ENCODE peak calls at places on chromosome 2, in nine cellular contexts. One of them, this sample, is unnamed.

GRCh38 chr2:152465541-152465940 is 130.6 kb downstream of the FMNL2 start:
- DNase-seq in H9: no peak
- DNase-seq in prostate gland: no peak
- DNase-seq in transverse colon: no peak
- DNase-seq in A549: no peak
- DNase-seq in PC-9: no peak
- DNase-seq in thyroid gland: peak; percentile 28
- DNase-seq in tibial artery: no peak
- DNase-seq in endothelial cell of umbilical vein: no peak
- DNase-seq in this sample: no peak

GRCh38 chr2:109427661-109428091 is 186.1 kb downstream of the SEPTIN10 start:
- DNase-seq in H9: no peak
- DNase-seq in prostate gland: no peak
- DNase-seq in transverse colon: no peak
- DNase-seq in A549: no peak
- DNase-seq in PC-9: no peak
- DNase-seq in thyroid gland: no peak
- DNase-seq in tibial artery: no peak
- DNase-seq in endothelial cell of umbilical vein: no peak
- DNase-seq in this sample: peak; percentile 22

GRCh38 chr2:236679906-236680305 is 110.3 kb downstream of the ACKR3 start:
- DNase-seq in H9: no peak
- DNase-seq in prostate gland: peak; percentile 84
- DNase-seq in transverse colon: no peak
- DNase-seq in A549: no peak
- DNase-seq in PC-9: no peak
- DNase-seq in thyroid gland: no peak
- DNase-seq in tibial artery: no peak
- DNase-seq in endothelial cell of umbilical vein: no peak
- DNase-seq in this sample: no peak

GRCh38 chr2:63692002-63692606 is 103.3 kb downstream of the MDH1 start:
- DNase-seq in H9: no peak
- DNase-seq in prostate gland: peak; percentile 12
- DNase-seq in transverse colon: no peak
- DNase-seq in A549: peak; percentile 43
- DNase-seq in PC-9: peak; percentile 8
- DNase-seq in thyroid gland: no peak
- DNase-seq in tibial artery: no peak
- DNase-seq in endothelial cell of umbilical vein: peak; percentile 78
- DNase-seq in this sample: no peak

GRCh38 chr2:67782443-67782842 is 280.4 kb downstream of the C1D start:
- DNase-seq in H9: no peak
- DNase-seq in prostate gland: no peak
- DNase-seq in transverse colon: no peak
- DNase-seq in A549: no peak
- DNase-seq in PC-9: no peak
- DNase-seq in thyroid gland: no peak
- DNase-seq in tibial artery: no peak
- DNase-seq in endothelial cell of umbilical vein: no peak
- DNase-seq in this sample: peak; percentile 32

GRCh38 chr2:43848174-43848573 is 9.4 kb downstream of the ABCG8 start:
- DNase-seq in H9: no peak
- DNase-seq in prostate gland: no peak
- DNase-seq in transverse colon: no peak
- DNase-seq in A549: no peak
- DNase-seq in PC-9: no peak
- DNase-seq in thyroid gland: no peak
- DNase-seq in tibial artery: no peak
- DNase-seq in endothelial cell of umbilical vein: no peak
- DNase-seq in this sample: no peak

GRCh38 chr2:57146951-57147350 is 899.7 kb upstream of the VRK2 start:
- DNase-seq in H9: no peak
- DNase-seq in prostate gland: no peak
- DNase-seq in transverse colon: no peak
- DNase-seq in A549: no peak
- DNase-seq in PC-9: no peak
- DNase-seq in thyroid gland: no peak
- DNase-seq in tibial artery: no peak
- DNase-seq in endothelial cell of umbilical vein: no peak
- DNase-seq in this sample: no peak

GRCh38 chr2:48569433-48569832 is 39.5 kb downstream of the STON1 start:
- DNase-seq in H9: no peak
- DNase-seq in prostate gland: no peak
- DNase-seq in transverse colon: no peak
- DNase-seq in A549: no peak
- DNase-seq in PC-9: no peak
- DNase-seq in thyroid gland: no peak
- DNase-seq in tibial artery: no peak
- DNase-seq in endothelial cell of umbilical vein: peak; percentile 18
- DNase-seq in this sample: no peak

GRCh38 chr2:181304011-181304844 is 153.0 kb upstream of the ITGA4 start:
- DNase-seq in H9: no peak
- DNase-seq in prostate gland: no peak
- DNase-seq in transverse colon: no peak
- DNase-seq in A549: no peak
- DNase-seq in PC-9: no peak
- DNase-seq in thyroid gland: no peak
- DNase-seq in tibial artery: no peak
- DNase-seq in endothelial cell of umbilical vein: no peak
- DNase-seq in this sample: no peak

GRCh38 chr2:45741451-45741850 is 90.0 kb downstream of the PRKCE start:
- DNase-seq in H9: no peak
- DNase-seq in prostate gland: no peak
- DNase-seq in transverse colon: no peak
- DNase-seq in A549: no peak
- DNase-seq in PC-9: no peak
- DNase-seq in thyroid gland: no peak
- DNase-seq in tibial artery: no peak
- DNase-seq in endothelial cell of umbilical vein: no peak
- DNase-seq in this sample: peak; percentile 31

GRCh38 chr2:60818272-60818671 is 62.2 kb downstream of the PAPOLG start:
- DNase-seq in H9: no peak
- DNase-seq in prostate gland: no peak
- DNase-seq in transverse colon: no peak
- DNase-seq in A549: no peak
- DNase-seq in PC-9: no peak
- DNase-seq in thyroid gland: no peak
- DNase-seq in tibial artery: no peak
- DNase-seq in endothelial cell of umbilical vein: peak; percentile 37
- DNase-seq in this sample: no peak

GRCh38 chr2:162221064-162221463 is 22.2 kb downstream of the FAP start:
- DNase-seq in H9: peak; percentile 89
- DNase-seq in prostate gland: peak; percentile 20
- DNase-seq in transverse colon: peak; percentile 58
- DNase-seq in A549: peak; percentile 35
- DNase-seq in PC-9: peak; percentile 41
- DNase-seq in thyroid gland: peak; percentile 68
- DNase-seq in tibial artery: peak; percentile 74
- DNase-seq in endothelial cell of umbilical vein: peak; percentile 71
- DNase-seq in this sample: peak; percentile 49

DNA sequence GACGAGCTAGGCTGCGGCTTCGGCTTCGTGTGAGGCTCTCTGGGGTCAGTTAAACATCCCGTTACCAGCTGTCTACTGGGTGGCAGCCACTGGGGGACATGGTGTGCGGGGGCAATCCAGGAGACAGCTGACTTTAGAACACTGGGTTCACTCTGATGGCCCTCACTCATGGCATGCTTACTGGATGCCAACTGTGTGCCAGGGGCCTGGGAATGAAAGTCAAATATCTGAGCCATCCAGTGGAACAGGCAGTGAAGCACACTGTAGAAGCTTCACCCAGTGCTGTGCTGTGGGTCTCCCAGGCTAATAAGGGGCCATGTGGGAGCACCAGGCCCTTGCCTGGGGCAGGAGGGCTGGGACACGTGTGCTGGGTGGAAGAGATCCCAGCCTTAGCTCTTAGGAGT is 48.3 kb downstream of the GLI2 start:
- DNase-seq in H9: no peak
- DNase-seq in prostate gland: no peak
- DNase-seq in transverse colon: no peak
- DNase-seq in A549: no peak
- DNase-seq in PC-9: no peak
- DNase-seq in thyroid gland: no peak
- DNase-seq in tibial artery: no peak
- DNase-seq in endothelial cell of umbilical vein: no peak
- DNase-seq in this sample: no peak
- H3K4me1 ChIP-seq in H9: peaks cover 45% of the 10 kb centered on the region
- H3K4me1 ChIP-seq in prostate gland: peaks cover 10% of the 10 kb centered on the region
- H3K4me1 ChIP-seq in transverse colon: peaks cover 5% of the 10 kb centered on the region
- H3K4me1 ChIP-seq in A549: peaks cover 23% of the 10 kb centered on the region
- H3K4me1 ChIP-seq in PC-9: no peaks in the 10 kb centered on the region
- H3K4me1 ChIP-seq in thyroid gland: peaks cover 5% of the 10 kb centered on the region
- H3K4me1 ChIP-seq in tibial artery: peaks cover 4% of the 10 kb centered on the region
- H3K4me1 ChIP-seq in endothelial cell of umbilical vein: peaks cover 8% of the 10 kb centered on the region
- H3K4me1 ChIP-seq in this sample: peaks cover 10% of the 10 kb centered on the region

DNA sequence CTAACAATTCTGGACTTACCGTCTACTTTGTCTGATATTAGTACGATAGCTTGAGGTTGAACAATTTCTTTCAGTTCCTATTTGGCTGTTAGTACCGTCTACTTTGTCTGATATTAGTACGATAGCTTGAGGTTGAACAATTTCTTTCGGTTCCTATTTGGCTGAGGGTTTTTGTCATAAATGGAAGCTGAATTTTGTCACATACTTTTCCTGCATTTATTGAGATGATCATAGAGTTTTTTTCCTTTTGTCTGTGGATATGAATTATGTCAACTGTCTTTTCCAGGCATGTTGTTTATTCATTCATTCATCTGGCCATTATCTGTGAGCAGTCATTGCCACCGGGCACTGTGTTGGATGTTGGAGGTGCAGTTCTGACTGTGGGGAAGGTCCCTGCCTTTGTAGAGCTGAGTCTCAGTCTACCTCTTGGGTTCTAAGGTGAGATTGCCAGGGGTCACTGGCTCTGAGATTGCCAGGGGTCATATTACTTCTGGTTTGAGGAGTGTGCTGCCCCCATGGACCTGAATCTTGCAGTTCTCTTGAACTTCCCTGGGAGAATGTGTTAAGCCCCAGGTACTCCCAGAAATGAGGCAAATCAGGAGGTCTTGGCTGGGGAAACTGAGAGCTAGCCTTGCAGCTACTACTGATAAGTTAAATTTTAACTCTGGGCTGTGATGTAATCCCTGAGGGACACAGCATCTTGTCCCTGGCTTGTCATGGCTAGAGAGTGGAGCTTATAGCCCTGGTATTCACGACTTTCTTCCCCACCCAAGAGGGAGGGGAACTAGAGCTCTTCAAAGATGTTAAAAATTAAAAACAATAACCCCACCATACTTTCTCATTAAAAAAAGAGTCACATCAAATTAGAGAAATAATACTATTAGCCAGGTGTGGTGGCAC is 89.1 kb upstream of the MBOAT2 start:
- DNase-seq in H9: no peak
- DNase-seq in prostate gland: no peak
- DNase-seq in transverse colon: no peak
- DNase-seq in A549: no peak
- DNase-seq in PC-9: no peak
- DNase-seq in thyroid gland: no peak
- DNase-seq in tibial artery: no peak
- DNase-seq in endothelial cell of umbilical vein: no peak
- DNase-seq in this sample: no peak
- H3K27ac ChIP-seq in H9: no peak overlapping the region
- H3K27ac ChIP-seq in prostate gland: no peak overlapping the region
- H3K27ac ChIP-seq in transverse colon: no peak overlapping the region
- H3K27ac ChIP-seq in A549: peak overlapping the region; percentile 19
- H3K27ac ChIP-seq in PC-9: no peak overlapping the region
- H3K27ac ChIP-seq in thyroid gland: no peak overlapping the region
- H3K27ac ChIP-seq in tibial artery: no peak overlapping the region
- H3K27ac ChIP-seq in endothelial cell of umbilical vein: no peak overlapping the region
- H3K27ac ChIP-seq in this sample: no peak overlapping the region

GRCh38 chr2:218097975-218098374 is 27.9 kb upstream of the CXCR2 start:
- DNase-seq in H9: no peak
- DNase-seq in prostate gland: no peak
- DNase-seq in transverse colon: no peak
- DNase-seq in A549: no peak
- DNase-seq in PC-9: no peak
- DNase-seq in thyroid gland: no peak
- DNase-seq in tibial artery: no peak
- DNase-seq in endothelial cell of umbilical vein: no peak
- DNase-seq in this sample: no peak

GRCh38 chr2:218091743-218092142 is 22.7 kb downstream of the RUFY4 start:
- DNase-seq in H9: no peak
- DNase-seq in prostate gland: no peak
- DNase-seq in transverse colon: no peak
- DNase-seq in A549: no peak
- DNase-seq in PC-9: no peak
- DNase-seq in thyroid gland: no peak
- DNase-seq in tibial artery: no peak
- DNase-seq in endothelial cell of umbilical vein: no peak
- DNase-seq in this sample: no peak

GRCh38 chr2:218095853-218096252 is 26.8 kb downstream of the RUFY4 start:
- DNase-seq in H9: no peak
- DNase-seq in prostate gland: no peak
- DNase-seq in transverse colon: no peak
- DNase-seq in A549: no peak
- DNase-seq in PC-9: no peak
- DNase-seq in thyroid gland: no peak
- DNase-seq in tibial artery: no peak
- DNase-seq in endothelial cell of umbilical vein: no peak
- DNase-seq in this sample: no peak

DNA sequence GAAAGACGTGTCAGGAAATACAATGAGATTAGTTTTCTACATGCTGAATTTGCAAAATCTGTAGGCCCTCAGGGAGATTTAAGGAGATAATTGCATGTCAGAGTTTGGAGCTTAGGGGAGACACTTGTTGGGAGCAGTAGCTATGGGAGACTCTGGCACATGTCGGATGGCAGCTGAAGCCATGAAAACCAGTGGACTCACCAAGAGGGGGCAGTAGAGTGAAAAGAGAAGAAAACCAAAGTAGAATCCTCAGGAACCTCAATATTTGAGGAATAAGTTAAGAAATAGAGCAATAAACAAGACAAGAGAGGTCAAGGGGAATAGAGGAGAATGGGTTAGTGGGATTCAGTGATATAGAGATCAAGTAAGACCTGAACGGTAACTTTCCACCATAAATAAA is 24.8 kb downstream of the RUFY4 start:
- DNase-seq in H9: no peak
- DNase-seq in prostate gland: no peak
- DNase-seq in transverse colon: no peak
- DNase-seq in A549: no peak
- DNase-seq in PC-9: no peak
- DNase-seq in thyroid gland: no peak
- DNase-seq in tibial artery: no peak
- DNase-seq in endothelial cell of umbilical vein: no peak
- DNase-seq in this sample: no peak
- TF ChIP-seq CTCF in H9: peak; percentile 53
- TF ChIP-seq CTCF in prostate gland: no peak
- TF ChIP-seq CTCF in transverse colon: no peak
- TF ChIP-seq CTCF in A549: no peak
- TF ChIP-seq CTCF in PC-9: peak; percentile 20
- TF ChIP-seq CTCF in thyroid gland: no peak
- TF ChIP-seq CTCF in tibial artery: no peak
- TF ChIP-seq CTCF in endothelial cell of umbilical vein: no peak
- TF ChIP-seq CTCF in this sample: no peak

DNA sequence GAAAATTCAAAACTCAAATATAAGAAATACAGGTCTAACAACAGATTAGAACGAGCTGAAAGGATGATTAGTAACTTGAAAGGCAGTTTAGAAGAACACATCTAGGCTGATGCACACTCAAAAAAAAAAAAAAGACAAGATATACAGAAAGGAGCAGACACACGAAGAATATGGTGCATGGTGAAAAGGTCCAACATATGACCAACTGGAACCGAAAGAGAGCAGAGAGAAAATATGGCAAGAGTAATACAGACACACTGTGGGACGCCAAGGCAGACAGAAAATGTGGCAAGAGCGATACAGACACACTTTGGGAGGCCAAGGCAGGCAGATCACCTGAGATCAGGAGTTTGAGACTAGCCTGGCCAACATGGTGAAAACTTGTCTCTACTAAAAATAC is 39.8 kb downstream of the NDUFA10 start:
- DNase-seq in H9: no peak
- DNase-seq in prostate gland: no peak
- DNase-seq in transverse colon: no peak
- DNase-seq in A549: no peak
- DNase-seq in PC-9: no peak
- DNase-seq in thyroid gland: no peak
- DNase-seq in tibial artery: no peak
- DNase-seq in endothelial cell of umbilical vein: no peak
- DNase-seq in this sample: no peak
- H3K4me1 ChIP-seq in H9: no peaks in the 10 kb centered on the region
- H3K4me1 ChIP-seq in prostate gland: no peaks in the 10 kb centered on the region
- H3K4me1 ChIP-seq in transverse colon: no peaks in the 10 kb centered on the region
- H3K4me1 ChIP-seq in A549: no peaks in the 10 kb centered on the region
- H3K4me1 ChIP-seq in PC-9: no peaks in the 10 kb centered on the region
- H3K4me1 ChIP-seq in thyroid gland: no peaks in the 10 kb centered on the region
- H3K4me1 ChIP-seq in tibial artery: no peaks in the 10 kb centered on the region
- H3K4me1 ChIP-seq in endothelial cell of umbilical vein: no peaks in the 10 kb centered on the region
- H3K4me1 ChIP-seq in this sample: no peaks in the 10 kb centered on the region

This sample was measured in heart left ventricle.